ENCODE peak calls at places on chromosomes 7 and 10, in nine cellular contexts. One of them, this sample, is unnamed.

GRCh38 chr7:2157473-2158279 is 75.1 kb downstream of the MAD1L1 start:
- DNase-seq in mammary epithelial cell: no peak
- DNase-seq in stimulated activated CD4-positive, alpha-beta T cell treated with anti-CD3 and anti-CD28 coated beads, Interleukin-4, amount 100 ng/mL, for 48 hours: no peak
- DNase-seq in anterior cingulate cortex: peak; percentile 78
- DNase-seq in DND-41: peak; percentile 13
- DNase-seq in NCI-H774: peak; percentile 36
- DNase-seq in fibroblast of mammary gland: peak; percentile 96
- DNase-seq in amniotic stem cell: no peak
- DNase-seq in CD4-positive, CD25-positive, alpha-beta regulatory T cell: no peak
- DNase-seq in this sample: peak; percentile 10

GRCh38 chr7:20474244-20474643 is 141.2 kb upstream of the ABCB5 start:
- DNase-seq in fibroblast of mammary gland: no peak
- DNase-seq in anterior cingulate cortex: no peak
- DNase-seq in CD4-positive, CD25-positive, alpha-beta regulatory T cell: no peak
- DNase-seq in amniotic stem cell: no peak
- DNase-seq in stimulated activated CD4-positive, alpha-beta T cell treated with anti-CD3 and anti-CD28 coated beads, Interleukin-4, amount 100 ng/mL, for 48 hours: no peak
- DNase-seq in NCI-H774: no peak
- DNase-seq in DND-41: no peak
- DNase-seq in mammary epithelial cell: peak; percentile 8
- DNase-seq in this sample: peak; percentile 0

GRCh38 chr10:110181911-110182310 is 25.5 kb upstream of the MXI1 start:
- DNase-seq in NCI-H774: no peak
- DNase-seq in CD4-positive, CD25-positive, alpha-beta regulatory T cell: no peak
- DNase-seq in fibroblast of mammary gland: no peak
- DNase-seq in DND-41: no peak
- DNase-seq in amniotic stem cell: no peak
- DNase-seq in stimulated activated CD4-positive, alpha-beta T cell treated with anti-CD3 and anti-CD28 coated beads, Interleukin-4, amount 100 ng/mL, for 48 hours: no peak
- DNase-seq in mammary epithelial cell: no peak
- DNase-seq in anterior cingulate cortex: no peak
- DNase-seq in this sample: no peak

GRCh38 chr7:73885975-73886798 is 25.2 kb downstream of the TMEM270 start:
- DNase-seq in fibroblast of mammary gland: peak; percentile 51
- DNase-seq in anterior cingulate cortex: peak; percentile 20
- DNase-seq in amniotic stem cell: no peak
- DNase-seq in DND-41: no peak
- DNase-seq in stimulated activated CD4-positive, alpha-beta T cell treated with anti-CD3 and anti-CD28 coated beads, Interleukin-4, amount 100 ng/mL, for 48 hours: no peak
- DNase-seq in mammary epithelial cell: no peak
- DNase-seq in CD4-positive, CD25-positive, alpha-beta regulatory T cell: no peak
- DNase-seq in NCI-H774: no peak
- DNase-seq in this sample: peak; percentile 55

GRCh38 chr7:92534572-92534971 is 6.0 kb downstream of the RBM48 start:
- DNase-seq in amniotic stem cell: no peak
- DNase-seq in NCI-H774: no peak
- DNase-seq in stimulated activated CD4-positive, alpha-beta T cell treated with anti-CD3 and anti-CD28 coated beads, Interleukin-4, amount 100 ng/mL, for 48 hours: no peak
- DNase-seq in mammary epithelial cell: no peak
- DNase-seq in anterior cingulate cortex: no peak
- DNase-seq in CD4-positive, CD25-positive, alpha-beta regulatory T cell: no peak
- DNase-seq in DND-41: no peak
- DNase-seq in fibroblast of mammary gland: no peak
- DNase-seq in this sample: no peak

GRCh38 chr7:425794-426188 is 93.9 kb downstream of the PDGFA start:
- DNase-seq in amniotic stem cell: no peak
- DNase-seq in stimulated activated CD4-positive, alpha-beta T cell treated with anti-CD3 and anti-CD28 coated beads, Interleukin-4, amount 100 ng/mL, for 48 hours: no peak
- DNase-seq in anterior cingulate cortex: no peak
- DNase-seq in fibroblast of mammary gland: no peak
- DNase-seq in mammary epithelial cell: no peak
- DNase-seq in DND-41: no peak
- DNase-seq in CD4-positive, CD25-positive, alpha-beta regulatory T cell: no peak
- DNase-seq in NCI-H774: no peak
- DNase-seq in this sample: no peak

GRCh38 chr10:12589789-12590188 is 240.4 kb downstream of the CAMK1D start:
- DNase-seq in DND-41: peak; percentile 42
- DNase-seq in CD4-positive, CD25-positive, alpha-beta regulatory T cell: no peak
- DNase-seq in stimulated activated CD4-positive, alpha-beta T cell treated with anti-CD3 and anti-CD28 coated beads, Interleukin-4, amount 100 ng/mL, for 48 hours: no peak
- DNase-seq in fibroblast of mammary gland: no peak
- DNase-seq in anterior cingulate cortex: no peak
- DNase-seq in mammary epithelial cell: no peak
- DNase-seq in amniotic stem cell: no peak
- DNase-seq in NCI-H774: no peak
- DNase-seq in this sample: no peak

GRCh38 chr10:3961082-3961481 is 176.1 kb upstream of the KLF6 start:
- DNase-seq in fibroblast of mammary gland: no peak
- DNase-seq in anterior cingulate cortex: no peak
- DNase-seq in amniotic stem cell: no peak
- DNase-seq in CD4-positive, CD25-positive, alpha-beta regulatory T cell: peak; percentile 47
- DNase-seq in stimulated activated CD4-positive, alpha-beta T cell treated with anti-CD3 and anti-CD28 coated beads, Interleukin-4, amount 100 ng/mL, for 48 hours: no peak
- DNase-seq in mammary epithelial cell: no peak
- DNase-seq in NCI-H774: no peak
- DNase-seq in DND-41: peak; percentile 93
- DNase-seq in this sample: no peak

GRCh38 chr10:73134727-73135126 is 24.5 kb downstream of the NUDT13 start:
- DNase-seq in CD4-positive, CD25-positive, alpha-beta regulatory T cell: no peak
- DNase-seq in stimulated activated CD4-positive, alpha-beta T cell treated with anti-CD3 and anti-CD28 coated beads, Interleukin-4, amount 100 ng/mL, for 48 hours: no peak
- DNase-seq in anterior cingulate cortex: no peak
- DNase-seq in amniotic stem cell: no peak
- DNase-seq in NCI-H774: no peak
- DNase-seq in fibroblast of mammary gland: no peak
- DNase-seq in mammary epithelial cell: no peak
- DNase-seq in DND-41: no peak
- DNase-seq in this sample: no peak

GRCh38 chr10:77104459-77104980 is 533.1 kb downstream of the KCNMA1 start:
- DNase-seq in CD4-positive, CD25-positive, alpha-beta regulatory T cell: no peak
- DNase-seq in NCI-H774: no peak
- DNase-seq in stimulated activated CD4-positive, alpha-beta T cell treated with anti-CD3 and anti-CD28 coated beads, Interleukin-4, amount 100 ng/mL, for 48 hours: no peak
- DNase-seq in fibroblast of mammary gland: peak; percentile 100
- DNase-seq in mammary epithelial cell: peak; percentile 68
- DNase-seq in anterior cingulate cortex: no peak
- DNase-seq in DND-41: no peak
- DNase-seq in amniotic stem cell: peak; percentile 48
- DNase-seq in this sample: peak; percentile 80

GRCh38 chr10:77881636-77882035 is 44.9 kb downstream of the DLG5 start:
- DNase-seq in fibroblast of mammary gland: no peak
- DNase-seq in DND-41: no peak
- DNase-seq in anterior cingulate cortex: no peak
- DNase-seq in amniotic stem cell: no peak
- DNase-seq in mammary epithelial cell: no peak
- DNase-seq in stimulated activated CD4-positive, alpha-beta T cell treated with anti-CD3 and anti-CD28 coated beads, Interleukin-4, amount 100 ng/mL, for 48 hours: no peak
- DNase-seq in NCI-H774: no peak
- DNase-seq in CD4-positive, CD25-positive, alpha-beta regulatory T cell: no peak
- DNase-seq in this sample: no peak

GRCh38 chr10:10792681-10793080 is 225.0 kb upstream of the CELF2 start:
- DNase-seq in mammary epithelial cell: peak; percentile 52
- DNase-seq in stimulated activated CD4-positive, alpha-beta T cell treated with anti-CD3 and anti-CD28 coated beads, Interleukin-4, amount 100 ng/mL, for 48 hours: no peak
- DNase-seq in anterior cingulate cortex: no peak
- DNase-seq in NCI-H774: no peak
- DNase-seq in CD4-positive, CD25-positive, alpha-beta regulatory T cell: no peak
- DNase-seq in fibroblast of mammary gland: peak; percentile 60
- DNase-seq in amniotic stem cell: peak; percentile 60
- DNase-seq in DND-41: no peak
- DNase-seq in this sample: peak; percentile 89

GRCh38 chr7:77391230-77391629 is 24.9 kb downstream of the GSAP start:
- DNase-seq in stimulated activated CD4-positive, alpha-beta T cell treated with anti-CD3 and anti-CD28 coated beads, Interleukin-4, amount 100 ng/mL, for 48 hours: no peak
- DNase-seq in DND-41: no peak
- DNase-seq in fibroblast of mammary gland: no peak
- DNase-seq in amniotic stem cell: no peak
- DNase-seq in NCI-H774: no peak
- DNase-seq in anterior cingulate cortex: no peak
- DNase-seq in CD4-positive, CD25-positive, alpha-beta regulatory T cell: peak; percentile 2
- DNase-seq in mammary epithelial cell: no peak
- DNase-seq in this sample: no peak

GRCh38 chr10:77228559-77228958 is 409.0 kb downstream of the KCNMA1 start:
- DNase-seq in amniotic stem cell: no peak
- DNase-seq in stimulated activated CD4-positive, alpha-beta T cell treated with anti-CD3 and anti-CD28 coated beads, Interleukin-4, amount 100 ng/mL, for 48 hours: no peak
- DNase-seq in NCI-H774: peak; percentile 73
- DNase-seq in mammary epithelial cell: no peak
- DNase-seq in CD4-positive, CD25-positive, alpha-beta regulatory T cell: no peak
- DNase-seq in anterior cingulate cortex: no peak
- DNase-seq in DND-41: no peak
- DNase-seq in fibroblast of mammary gland: no peak
- DNase-seq in this sample: no peak

GRCh38 chr10:98172495-98172894 is 38.0 kb downstream of the R3HCC1L start:
- DNase-seq in CD4-positive, CD25-positive, alpha-beta regulatory T cell: no peak
- DNase-seq in amniotic stem cell: no peak
- DNase-seq in anterior cingulate cortex: no peak
- DNase-seq in mammary epithelial cell: no peak
- DNase-seq in fibroblast of mammary gland: no peak
- DNase-seq in DND-41: no peak
- DNase-seq in NCI-H774: no peak
- DNase-seq in stimulated activated CD4-positive, alpha-beta T cell treated with anti-CD3 and anti-CD28 coated beads, Interleukin-4, amount 100 ng/mL, for 48 hours: no peak
- DNase-seq in this sample: no peak

GRCh38 chr7:142752376-142753225 is 3.3 kb downstream of the PRSS1 start:
- DNase-seq in mammary epithelial cell: no peak
- DNase-seq in DND-41: no peak
- DNase-seq in NCI-H774: no peak
- DNase-seq in anterior cingulate cortex: no peak
- DNase-seq in stimulated activated CD4-positive, alpha-beta T cell treated with anti-CD3 and anti-CD28 coated beads, Interleukin-4, amount 100 ng/mL, for 48 hours: no peak
- DNase-seq in fibroblast of mammary gland: no peak
- DNase-seq in amniotic stem cell: no peak
- DNase-seq in CD4-positive, CD25-positive, alpha-beta regulatory T cell: no peak
- DNase-seq in this sample: no peak

GRCh38 chr7:81776972-81777371 is 7.1 kb upstream of the HGF start:
- DNase-seq in NCI-H774: no peak
- DNase-seq in amniotic stem cell: no peak
- DNase-seq in DND-41: no peak
- DNase-seq in anterior cingulate cortex: no peak
- DNase-seq in CD4-positive, CD25-positive, alpha-beta regulatory T cell: no peak
- DNase-seq in fibroblast of mammary gland: no peak
- DNase-seq in mammary epithelial cell: no peak
- DNase-seq in stimulated activated CD4-positive, alpha-beta T cell treated with anti-CD3 and anti-CD28 coated beads, Interleukin-4, amount 100 ng/mL, for 48 hours: no peak
- DNase-seq in this sample: no peak

GRCh38 chr7:96621932-96622331 is 87.7 kb downstream of the SEM1 start:
- DNase-seq in fibroblast of mammary gland: no peak
- DNase-seq in stimulated activated CD4-positive, alpha-beta T cell treated with anti-CD3 and anti-CD28 coated beads, Interleukin-4, amount 100 ng/mL, for 48 hours: no peak
- DNase-seq in mammary epithelial cell: no peak
- DNase-seq in anterior cingulate cortex: no peak
- DNase-seq in amniotic stem cell: no peak
- DNase-seq in NCI-H774: no peak
- DNase-seq in CD4-positive, CD25-positive, alpha-beta regulatory T cell: no peak
- DNase-seq in DND-41: no peak
- DNase-seq in this sample: no peak

GRCh38 chr10:25261571-25261970 is 86.8 kb downstream of the GPR158 start:
- DNase-seq in stimulated activated CD4-positive, alpha-beta T cell treated with anti-CD3 and anti-CD28 coated beads, Interleukin-4, amount 100 ng/mL, for 48 hours: no peak
- DNase-seq in anterior cingulate cortex: no peak
- DNase-seq in CD4-positive, CD25-positive, alpha-beta regulatory T cell: no peak
- DNase-seq in amniotic stem cell: no peak
- DNase-seq in DND-41: no peak
- DNase-seq in NCI-H774: peak; percentile 92
- DNase-seq in fibroblast of mammary gland: no peak
- DNase-seq in mammary epithelial cell: no peak
- DNase-seq in this sample: no peak

GRCh38 chr10:77835669-77836086 is 90.9 kb downstream of the DLG5 start:
- DNase-seq in stimulated activated CD4-positive, alpha-beta T cell treated with anti-CD3 and anti-CD28 coated beads, Interleukin-4, amount 100 ng/mL, for 48 hours: no peak
- DNase-seq in NCI-H774: no peak
- DNase-seq in DND-41: no peak
- DNase-seq in amniotic stem cell: no peak
- DNase-seq in anterior cingulate cortex: no peak
- DNase-seq in mammary epithelial cell: no peak
- DNase-seq in CD4-positive, CD25-positive, alpha-beta regulatory T cell: no peak
- DNase-seq in fibroblast of mammary gland: no peak
- DNase-seq in this sample: no peak

GRCh38 chr7:69962077-69962855 is 364.0 kb downstream of the AUTS2 start:
- DNase-seq in stimulated activated CD4-positive, alpha-beta T cell treated with anti-CD3 and anti-CD28 coated beads, Interleukin-4, amount 100 ng/mL, for 48 hours: no peak
- DNase-seq in amniotic stem cell: no peak
- DNase-seq in NCI-H774: no peak
- DNase-seq in mammary epithelial cell: no peak
- DNase-seq in DND-41: no peak
- DNase-seq in fibroblast of mammary gland: no peak
- DNase-seq in anterior cingulate cortex: no peak
- DNase-seq in CD4-positive, CD25-positive, alpha-beta regulatory T cell: no peak
- DNase-seq in this sample: no peak

GRCh38 chr7:137953692-137954470 is 48.0 kb downstream of the CREB3L2 start:
- DNase-seq in CD4-positive, CD25-positive, alpha-beta regulatory T cell: no peak
- DNase-seq in amniotic stem cell: peak; percentile 44
- DNase-seq in stimulated activated CD4-positive, alpha-beta T cell treated with anti-CD3 and anti-CD28 coated beads, Interleukin-4, amount 100 ng/mL, for 48 hours: no peak
- DNase-seq in fibroblast of mammary gland: peak; percentile 87
- DNase-seq in anterior cingulate cortex: no peak
- DNase-seq in NCI-H774: peak; percentile 26
- DNase-seq in DND-41: no peak
- DNase-seq in mammary epithelial cell: peak; percentile 51
- DNase-seq in this sample: peak; percentile 88

GRCh38 chr7:153301908-153302307 is 542.4 kb downstream of the ACTR3B start:
- DNase-seq in fibroblast of mammary gland: no peak
- DNase-seq in NCI-H774: no peak
- DNase-seq in mammary epithelial cell: no peak
- DNase-seq in CD4-positive, CD25-positive, alpha-beta regulatory T cell: no peak
- DNase-seq in stimulated activated CD4-positive, alpha-beta T cell treated with anti-CD3 and anti-CD28 coated beads, Interleukin-4, amount 100 ng/mL, for 48 hours: no peak
- DNase-seq in DND-41: no peak
- DNase-seq in anterior cingulate cortex: no peak
- DNase-seq in amniotic stem cell: no peak
- DNase-seq in this sample: no peak

GRCh38 chr10:31977440-31978157 is 49.0 kb upstream of the ARHGAP12 start:
- DNase-seq in amniotic stem cell: no peak
- DNase-seq in fibroblast of mammary gland: peak; percentile 45
- DNase-seq in stimulated activated CD4-positive, alpha-beta T cell treated with anti-CD3 and anti-CD28 coated beads, Interleukin-4, amount 100 ng/mL, for 48 hours: no peak
- DNase-seq in anterior cingulate cortex: no peak
- DNase-seq in CD4-positive, CD25-positive, alpha-beta regulatory T cell: peak; percentile 13
- DNase-seq in NCI-H774: no peak
- DNase-seq in DND-41: no peak
- DNase-seq in mammary epithelial cell: peak; percentile 75
- DNase-seq in this sample: peak; percentile 85

This sample was measured in ELR.